ENCODE peak calls at places on chromosomes 5 and 9, in ten cellular contexts. One of them, this sample, is unnamed.
A peak's percentile ranks its signal among the peaks of the same experiment; 100 is the strongest.

GRCh38 chr9:125380406-125380805 is 118.8 kb downstream of the GAPVD1 start:
- DNase-seq in globus pallidus: no peak
- DNase-seq in C1 segment of cervical spinal cord: no peak
- DNase-seq in IMR-90: peak; percentile 32
- DNase-seq in GDM1: no peak
- DNase-seq in Caki2: peak; percentile 15
- DNase-seq in frontal cortex: no peak
- DNase-seq in A172: peak; percentile 70
- DNase-seq in epithelial cell of esophagus: peak; percentile 66
- DNase-seq in head of caudate nucleus: no peak
- DNase-seq in this sample: no peak

GRCh38 chr5:77143998-77144836 is 57.1 kb upstream of the ZBED3 start:
- DNase-seq in globus pallidus: peak; percentile 85
- DNase-seq in C1 segment of cervical spinal cord: no peak
- DNase-seq in IMR-90: peak; percentile 79
- DNase-seq in GDM1: peak; percentile 68
- DNase-seq in Caki2: peak; percentile 26
- DNase-seq in frontal cortex: peak; percentile 19
- DNase-seq in A172: peak; percentile 79
- DNase-seq in epithelial cell of esophagus: peak; percentile 80
- DNase-seq in head of caudate nucleus: peak; percentile 78
- DNase-seq in this sample: peak; percentile 30

GRCh38 chr9:80157128-80157527 is 585.4 kb downstream of the TLE4 start:
- DNase-seq in globus pallidus: no peak
- DNase-seq in C1 segment of cervical spinal cord: no peak
- DNase-seq in IMR-90: no peak
- DNase-seq in GDM1: no peak
- DNase-seq in Caki2: no peak
- DNase-seq in frontal cortex: no peak
- DNase-seq in A172: no peak
- DNase-seq in epithelial cell of esophagus: no peak
- DNase-seq in head of caudate nucleus: no peak
- DNase-seq in this sample: no peak

GRCh38 chr5:96110289-96110688 is 148.6 kb upstream of the ELL2 start:
- DNase-seq in globus pallidus: no peak
- DNase-seq in C1 segment of cervical spinal cord: no peak
- DNase-seq in IMR-90: no peak
- DNase-seq in GDM1: no peak
- DNase-seq in Caki2: no peak
- DNase-seq in frontal cortex: no peak
- DNase-seq in A172: no peak
- DNase-seq in epithelial cell of esophagus: no peak
- DNase-seq in head of caudate nucleus: no peak
- DNase-seq in this sample: no peak

GRCh38 chr5:171569065-171569712 is 149.7 kb downstream of the FGF18 start:
- DNase-seq in globus pallidus: no peak
- DNase-seq in C1 segment of cervical spinal cord: no peak
- DNase-seq in IMR-90: no peak
- DNase-seq in GDM1: no peak
- DNase-seq in Caki2: no peak
- DNase-seq in frontal cortex: no peak
- DNase-seq in A172: no peak
- DNase-seq in epithelial cell of esophagus: no peak
- DNase-seq in head of caudate nucleus: no peak
- DNase-seq in this sample: no peak

GRCh38 chr9:136522354-136523237 is 23.3 kb downstream of the NOTCH1 start:
- DNase-seq in globus pallidus: no peak
- DNase-seq in C1 segment of cervical spinal cord: no peak
- DNase-seq in IMR-90: no peak
- DNase-seq in GDM1: no peak
- DNase-seq in Caki2: no peak
- DNase-seq in frontal cortex: no peak
- DNase-seq in A172: no peak
- DNase-seq in epithelial cell of esophagus: no peak
- DNase-seq in head of caudate nucleus: no peak
- DNase-seq in this sample: no peak

GRCh38 chr5:117041926-117042595 is 467.4 kb upstream of the SEMA6A start:
- DNase-seq in globus pallidus: no peak
- DNase-seq in C1 segment of cervical spinal cord: no peak
- DNase-seq in IMR-90: no peak
- DNase-seq in GDM1: no peak
- DNase-seq in Caki2: no peak
- DNase-seq in frontal cortex: no peak
- DNase-seq in A172: no peak
- DNase-seq in epithelial cell of esophagus: no peak
- DNase-seq in head of caudate nucleus: no peak
- DNase-seq in this sample: no peak

GRCh38 chr5:179805529-179806249 is 977 bp downstream of the MGAT4B start:
- DNase-seq in globus pallidus: no peak
- DNase-seq in C1 segment of cervical spinal cord: no peak
- DNase-seq in IMR-90: no peak
- DNase-seq in GDM1: peak; percentile 12
- DNase-seq in Caki2: peak; percentile 45
- DNase-seq in frontal cortex: peak; percentile 76
- DNase-seq in A172: no peak
- DNase-seq in epithelial cell of esophagus: peak; percentile 44
- DNase-seq in head of caudate nucleus: no peak
- DNase-seq in this sample: no peak

GRCh38 chr5:16666140-16666860 is 49.5 kb upstream of the RETREG1 start:
- DNase-seq in globus pallidus: no peak
- DNase-seq in C1 segment of cervical spinal cord: no peak
- DNase-seq in IMR-90: no peak
- DNase-seq in GDM1: no peak
- DNase-seq in Caki2: no peak
- DNase-seq in frontal cortex: no peak
- DNase-seq in A172: no peak
- DNase-seq in epithelial cell of esophagus: no peak
- DNase-seq in head of caudate nucleus: no peak
- DNase-seq in this sample: no peak

GRCh38 chr9:18890372-18890771 is 142.6 kb downstream of the SAXO1 start:
- DNase-seq in globus pallidus: no peak
- DNase-seq in C1 segment of cervical spinal cord: no peak
- DNase-seq in IMR-90: peak; percentile 41
- DNase-seq in GDM1: no peak
- DNase-seq in Caki2: no peak
- DNase-seq in frontal cortex: no peak
- DNase-seq in A172: no peak
- DNase-seq in epithelial cell of esophagus: peak; percentile 60
- DNase-seq in head of caudate nucleus: no peak
- DNase-seq in this sample: no peak

GRCh38 chr5:171355302-171355724 is 32.3 kb upstream of the NPM1 start:
- DNase-seq in globus pallidus: no peak
- DNase-seq in C1 segment of cervical spinal cord: no peak
- DNase-seq in IMR-90: no peak
- DNase-seq in GDM1: no peak
- DNase-seq in Caki2: no peak
- DNase-seq in frontal cortex: no peak
- DNase-seq in A172: no peak
- DNase-seq in epithelial cell of esophagus: no peak
- DNase-seq in head of caudate nucleus: no peak
- DNase-seq in this sample: no peak

GRCh38 chr5:112735702-112736101 is 2.0 kb upstream of the APC start:
- DNase-seq in globus pallidus: no peak
- DNase-seq in C1 segment of cervical spinal cord: no peak
- DNase-seq in IMR-90: peak; percentile 75
- DNase-seq in GDM1: no peak
- DNase-seq in Caki2: no peak
- DNase-seq in frontal cortex: no peak
- DNase-seq in A172: peak; percentile 39
- DNase-seq in epithelial cell of esophagus: peak; percentile 8
- DNase-seq in head of caudate nucleus: no peak
- DNase-seq in this sample: no peak

GRCh38 chr9:77017505-77017894 is 2.0 kb upstream of the FOXB2 start:
- DNase-seq in globus pallidus: no peak
- DNase-seq in C1 segment of cervical spinal cord: no peak
- DNase-seq in IMR-90: no peak
- DNase-seq in GDM1: no peak
- DNase-seq in Caki2: no peak
- DNase-seq in frontal cortex: peak; percentile 35
- DNase-seq in A172: no peak
- DNase-seq in epithelial cell of esophagus: no peak
- DNase-seq in head of caudate nucleus: no peak
- DNase-seq in this sample: no peak

GRCh38 chr5:61053937-61054336 is 108.3 kb downstream of the SMIM15 start:
- DNase-seq in globus pallidus: no peak
- DNase-seq in C1 segment of cervical spinal cord: no peak
- DNase-seq in IMR-90: peak; percentile 25
- DNase-seq in GDM1: no peak
- DNase-seq in Caki2: no peak
- DNase-seq in frontal cortex: no peak
- DNase-seq in A172: peak; percentile 25
- DNase-seq in epithelial cell of esophagus: peak; percentile 57
- DNase-seq in head of caudate nucleus: no peak
- DNase-seq in this sample: no peak

This sample was measured in hypothalamus.